ENCODE peak calls at places on chromosomes 13 and 19, in seven cellular contexts. P, H, S, B, X, A and D are unnamed samples.
A peak's percentile ranks its signal among the peaks of the same experiment; 100 is the strongest.

GRCh38 chr13:44573071-44573470 is 3.1 kb downstream of the TSC22D1 start:
- DNase-seq in P (no peak), X (no peak), H (no peak), S (peak; percentile 37), A (no peak), B (no peak), D (peak; percentile 59)

GRCh38 chr19:1080360-1081161 is 13.6 kb downstream of the ARHGAP45 start:
- DNase-seq in X (no peak), H (no peak), P (no peak), A (no peak), B (no peak), S (no peak), D (no peak)

GRCh38 chr19:5718032-5718578 is 1.8 kb downstream of the LONP1 start:
- DNase-seq in H (no peak), S (no peak), P (peak; percentile 72), X (peak; percentile 86), B (no peak), A (no peak), D (no peak)

GRCh38 chr13:20190481-20191310 is 2.0 kb downstream of the GJB2 start:
- DNase-seq in S (no peak), X (peak; percentile 77), H (no peak), B (no peak), P (peak; percentile 90), A (no peak), D (no peak)

GRCh38 chr13:45696610-45697226 is 5.4 kb upstream of the CBY2 start:
- DNase-seq in A (no peak), H (no peak), P (no peak), X (no peak), S (no peak), B (no peak), D (no peak)

GRCh38 chr13:94120878-94121277 is 358.6 kb downstream of the DCT start:
- DNase-seq in B (no peak), P (no peak), S (no peak), H (no peak), X (peak; percentile 33), A (no peak), D (no peak)

GRCh38 chr19:14558370-14559066 is 13.3 kb downstream of the NDUFB7 start:
- DNase-seq in A (no peak), X (no peak), B (no peak), P (no peak), H (no peak), S (no peak), D (no peak)

GRCh38 chr19:47049307-47049700 is 880 bp upstream of the TMEM160 start:
- DNase-seq in P (peak; percentile 44), S (no peak), H (no peak), B (no peak), A (no peak), X (no peak), D (peak; percentile 90)

GRCh38 chr19:42287826-42288107 is 14.2 kb upstream of the PRR19 start:
- DNase-seq in P (no peak), S (no peak), H (no peak), X (no peak), B (no peak), A (no peak), D (no peak)
- H3K4me1 ChIP-seq in P (peaks cover 23% of the 10 kb centered on the region), S (peaks cover 3% of the 10 kb centered on the region), H (peaks cover 21% of the 10 kb centered on the region), X (peaks cover 38% of the 10 kb centered on the region), B (peaks cover 16% of the 10 kb centered on the region), A (peaks cover 24% of the 10 kb centered on the region), D (peaks cover 6% of the 10 kb centered on the region)

GRCh38 chr13:72726721-72727416 is 560 bp downstream of the MZT1 start:
- DNase-seq in B (no peak), S (peak; percentile 60), H (peak; percentile 9), A (peak; percentile 30), P (no peak), X (peak; percentile 26), D (peak; percentile 21)

GRCh38 chr13:72727417-72728289 is at the start of the genes BORA and MZT1:
- DNase-seq in X (peak; percentile 98), P (peak; percentile 98), B (peak; percentile 88), S (peak; percentile 96), H (peak; percentile 92), A (peak; percentile 98), D (peak; percentile 98)

DNA sequence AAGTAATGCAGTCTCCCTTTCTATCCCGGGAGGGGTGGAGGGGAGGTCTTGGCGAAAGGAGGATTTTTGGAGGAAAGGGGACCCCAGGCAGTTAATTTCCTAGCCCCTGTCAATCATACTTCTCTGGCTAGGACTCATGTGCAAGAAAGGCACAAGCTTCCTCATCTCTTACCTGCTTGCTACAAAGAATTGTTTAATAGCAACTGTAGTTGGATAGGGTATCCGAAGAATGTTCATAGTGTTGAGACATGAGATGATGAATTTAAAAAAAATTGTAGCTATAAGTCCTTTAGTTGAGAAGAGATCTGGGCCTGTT is 525 bp downstream of the BORA start:
- DNase-seq in P (no peak), B (no peak), X (peak; percentile 2), S (no peak), A (no peak), H (no peak), D (no peak)
- H4K8ac ChIP-seq in P (peak overlapping the region; percentile 67), B (no peak overlapping the region), X (peak overlapping the region; percentile 45), S (no peak overlapping the region), A (peak overlapping the region; percentile 84), H (no peak overlapping the region), D (no peak overlapping the region)

DNA sequence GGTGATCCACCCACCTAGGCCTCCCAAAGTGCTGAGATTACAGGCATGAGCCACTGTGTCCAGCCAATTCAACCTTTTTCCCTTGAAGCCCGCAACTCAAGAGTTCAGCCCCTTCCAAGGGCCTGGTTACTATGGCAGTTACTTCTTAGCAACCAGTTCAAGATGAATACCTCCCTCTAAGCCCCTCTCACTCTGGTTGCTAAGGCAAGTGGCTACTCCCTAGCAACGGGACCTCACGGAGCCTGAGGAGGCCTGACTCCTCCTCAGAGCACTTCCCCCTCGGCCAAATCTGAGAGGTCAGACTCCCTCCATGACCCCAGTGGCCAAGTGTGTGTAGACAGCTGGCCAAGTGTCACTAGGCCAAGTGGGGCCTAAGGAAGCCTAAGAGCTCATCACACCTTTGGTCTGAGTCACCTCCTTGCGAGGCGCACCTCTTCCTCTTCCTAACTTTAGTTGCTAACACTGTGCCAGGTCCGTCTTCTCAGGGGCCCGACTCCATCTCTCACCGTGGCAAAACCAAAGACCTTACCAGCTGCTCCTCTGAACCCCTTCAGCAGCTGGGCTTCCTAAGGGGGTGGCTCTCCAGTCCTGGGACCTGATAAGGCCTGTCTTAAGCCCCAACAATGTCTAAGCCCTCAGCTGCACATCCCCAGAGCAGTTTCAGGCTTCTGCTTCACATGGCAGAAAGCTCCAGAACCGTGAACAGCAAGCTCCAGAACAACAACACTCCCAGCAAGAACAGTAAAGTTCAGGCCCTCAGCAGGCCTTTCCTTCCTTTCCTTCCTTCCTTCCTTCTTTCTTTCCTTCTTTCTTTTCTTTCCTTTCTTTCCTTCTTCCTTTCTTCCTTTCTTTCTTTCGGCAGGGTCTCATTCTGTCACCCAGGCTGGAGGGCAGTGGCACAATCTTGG is 9.6 kb downstream of the CD37 start:
- DNase-seq in H (no peak), A (no peak), B (no peak), P (no peak), X (no peak), S (no peak), D (peak; percentile 38)
- H2BK5ac ChIP-seq in H (no peak overlapping the region), A (no peak overlapping the region), B (no peak overlapping the region), P (no peak overlapping the region), X (no peak overlapping the region), S (no peak overlapping the region), D (no peak overlapping the region)

DNA sequence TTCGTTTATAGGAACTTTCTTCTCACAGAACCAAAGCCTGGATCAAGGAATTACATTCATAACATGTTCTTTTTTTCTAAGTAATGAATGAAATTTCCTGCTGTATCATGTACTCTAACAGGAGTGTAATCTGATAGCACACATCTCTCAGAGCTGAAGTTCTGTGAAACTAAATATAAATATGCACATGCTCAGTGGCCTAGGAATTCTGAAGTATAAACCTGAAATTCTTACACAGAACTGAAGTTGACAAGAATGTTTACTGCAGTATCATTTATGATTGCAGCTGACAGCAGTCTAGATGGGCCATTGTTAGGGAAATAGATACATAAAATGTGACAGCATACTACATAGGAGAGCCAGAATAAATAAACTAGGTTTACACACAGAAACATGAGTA is 54.5 kb downstream of the USP12 start:
- DNase-seq in S (no peak), H (no peak), X (no peak), A (no peak), B (no peak), P (peak; percentile 74), D (no peak)
- H3K4me1 ChIP-seq in S (peaks cover 9% of the 10 kb centered on the region), H (no peaks in the 10 kb centered on the region), X (peaks cover 3% of the 10 kb centered on the region), A (peaks cover 2% of the 10 kb centered on the region), B (no peaks in the 10 kb centered on the region), P (peaks cover 14% of the 10 kb centered on the region), D (peaks cover 5% of the 10 kb centered on the region)